ENCODE peak calls at places on chromosomes 2 and 18, in six cellular contexts. N, E, W, F, D and P are unnamed samples. For H3K4me1, the result is how much of the 10 kb centered on the place peaks cover.

GRCh38 chr2:124996406-124996805 is 971.3 kb downstream of the CNTNAP5 start:
- DNase-seq in N (no peak), E (no peak), W (no peak), F (no peak), D (no peak), P (no peak)

GRCh38 chr18:76405761-76406356 is 89.2 kb downstream of the ZNF516 start:
- DNase-seq in N (peak), E (peak), W (peak), F (no peak), D (peak), P (peak)

GRCh38 chr2:203818656-203819055 is 48.9 kb upstream of the CTLA4 start:
- DNase-seq in N (no peak), E (no peak), W (no peak), F (no peak), D (no peak), P (no peak)

GRCh38 chr2:48707466-48707865 is 48.1 kb downstream of the LHCGR start:
- DNase-seq in N (peak), E (no peak), W (no peak), F (no peak), D (peak), P (no peak)

GRCh38 chr2:121336528-121337294 is 51.7 kb upstream of the TFCP2L1 start:
- DNase-seq in N (no peak), E (no peak), W (no peak), F (no peak), D (no peak), P (no peak)

GRCh38 chr2:189109921-189110397 is 69.6 kb downstream of the COL5A2 start:
- DNase-seq in N (no peak), E (no peak), W (no peak), F (no peak), D (no peak), P (no peak)

GRCh38 chr2:199760574-199760973 is 90.4 kb downstream of the FTCDNL1 start:
- DNase-seq in N (no peak), E (no peak), W (no peak), F (no peak), D (no peak), P (no peak)

GRCh38 chr2:60556441-60556997 is 3.1 kb upstream of the BCL11A start:
- DNase-seq in N (peak), E (no peak), W (no peak), F (no peak), D (no peak), P (no peak)

GRCh38 chr18:32770651-32771168 is 2.1 kb downstream of the KLHL14 start:
- DNase-seq in N (peak), E (no peak), W (no peak), F (no peak), D (no peak), P (no peak)

GRCh38 chr2:71796174-71796592 is 342.8 kb downstream of the DYSF start:
- DNase-seq in N (no peak), E (no peak), W (no peak), F (peak), D (no peak), P (no peak)

GRCh38 chr2:73103018-73103542 is 9.7 kb downstream of the RAB11FIP5 start:
- DNase-seq in N (peak), E (no peak), W (no peak), F (no peak), D (no peak), P (no peak)

GRCh38 chr2:234982096-234982834 is 30.4 kb downstream of the SH3BP4 start:
- DNase-seq in N (no peak), E (no peak), W (no peak), F (no peak), D (no peak), P (no peak)

GRCh38 chr2:71923887-71924533 is 223.7 kb downstream of the CYP26B1 start:
- DNase-seq in N (peak), E (peak), W (peak), F (peak), D (peak), P (peak)

GRCh38 chr2:49772299-49772970 is 618.1 kb upstream of the FSHR start:
- DNase-seq in N (no peak), E (no peak), W (no peak), F (no peak), D (no peak), P (no peak)

GRCh38 chr2:44777542-44777941 is 164.0 kb upstream of the SIX3 start:
- DNase-seq in N (no peak), E (no peak), W (no peak), F (no peak), D (no peak), P (no peak)

GRCh38 chr2:165646321-165646801 is 147.7 kb downstream of the GALNT3 start:
- DNase-seq in N (no peak), E (no peak), W (peak), F (peak), D (no peak), P (no peak)

DNA sequence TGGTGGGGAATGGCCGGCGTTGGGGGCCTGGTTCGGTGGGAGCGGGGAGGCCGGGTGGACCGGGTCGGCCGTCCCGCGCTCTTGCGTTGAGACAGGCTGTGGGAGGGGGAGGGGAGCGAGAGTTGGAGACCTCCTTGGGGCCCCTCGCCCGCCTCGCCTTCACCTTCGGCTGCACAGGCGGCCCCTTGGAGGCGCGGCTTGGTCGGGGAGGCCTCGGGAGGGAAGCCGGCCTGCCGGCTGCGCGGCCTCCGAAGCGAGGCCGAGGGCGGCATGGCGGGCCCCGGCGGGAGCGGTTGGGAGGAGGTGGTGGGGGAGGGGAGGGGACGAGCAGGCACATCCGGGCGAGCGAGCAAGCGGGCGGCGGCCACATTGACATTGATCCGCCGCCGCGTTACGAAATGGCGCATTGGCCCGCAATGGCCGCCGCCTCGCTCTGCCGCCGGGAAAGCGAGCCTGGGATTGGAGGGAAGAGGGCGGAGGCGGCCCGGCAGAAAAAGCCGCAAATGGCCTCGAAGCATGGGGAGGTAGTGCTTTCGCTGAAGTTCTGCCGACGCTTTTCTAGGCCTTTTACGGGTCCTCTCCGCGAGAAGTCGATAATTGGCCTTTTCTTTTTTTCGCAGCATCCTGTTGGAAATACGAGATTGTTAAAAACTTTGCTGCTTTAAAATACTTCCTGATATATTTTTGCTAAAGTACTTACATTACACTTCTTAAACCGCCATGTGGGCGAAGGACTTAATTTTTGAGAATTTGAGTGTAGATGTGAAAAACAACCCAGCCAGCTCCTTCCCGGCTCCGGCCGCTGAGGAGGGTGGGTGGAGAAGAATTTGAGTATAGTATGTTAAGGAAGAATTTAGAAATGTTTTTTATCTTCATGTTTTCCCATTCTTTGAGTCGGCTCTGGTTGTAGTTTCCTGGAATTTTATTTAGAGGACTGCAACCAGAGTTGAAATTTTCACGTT is 582 bp downstream of the HNRNPA3 start:
- DNase-seq in N (peak), E (peak), W (peak), F (peak), D (peak), P (peak)
- TF ChIP-seq CTCF in N (no peak), E (no peak), W (no peak), F (no peak), D (no peak), P (peak)

DNA sequence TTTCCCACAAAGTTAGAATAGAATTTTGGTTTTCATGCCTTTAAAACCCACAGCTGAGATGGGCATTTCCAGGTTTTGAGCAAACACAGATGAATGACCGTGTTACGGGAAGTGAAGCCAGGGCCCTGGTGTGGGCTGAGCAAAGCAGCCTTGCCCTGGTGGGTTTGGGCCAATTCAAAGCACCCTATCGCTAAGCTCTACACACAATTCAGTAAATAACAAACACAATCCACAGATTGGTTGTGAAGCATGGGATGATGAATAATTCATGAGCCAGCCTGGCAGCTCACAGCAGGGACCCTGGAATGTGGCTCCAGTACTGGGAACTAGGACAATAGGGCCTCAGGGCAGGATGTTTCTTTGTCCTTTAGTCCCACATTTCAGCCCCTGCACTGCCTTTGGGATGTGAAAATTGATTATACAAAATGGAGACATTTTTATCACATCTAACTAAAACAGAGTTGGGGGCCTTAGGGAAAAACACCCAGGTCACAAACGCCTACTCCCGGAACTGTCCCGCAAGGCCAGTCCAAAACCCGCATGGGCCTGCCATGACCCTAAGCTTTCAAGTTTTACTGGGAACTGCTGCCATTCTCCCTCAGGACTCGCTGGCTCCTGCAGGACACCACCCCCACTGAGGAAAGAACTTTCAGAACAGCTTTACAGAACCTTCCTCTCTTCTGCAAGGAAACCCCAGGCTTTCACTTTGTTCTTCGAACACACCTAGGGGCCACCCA is 320.2 kb upstream of the HS6ST1 start:
- DNase-seq in N (peak), E (no peak), W (no peak), F (no peak), D (no peak), P (no peak)
- H3K27ac ChIP-seq in N (no peak), E (no peak), W (no peak), F (no peak), D (no peak), P (no peak)

DNA sequence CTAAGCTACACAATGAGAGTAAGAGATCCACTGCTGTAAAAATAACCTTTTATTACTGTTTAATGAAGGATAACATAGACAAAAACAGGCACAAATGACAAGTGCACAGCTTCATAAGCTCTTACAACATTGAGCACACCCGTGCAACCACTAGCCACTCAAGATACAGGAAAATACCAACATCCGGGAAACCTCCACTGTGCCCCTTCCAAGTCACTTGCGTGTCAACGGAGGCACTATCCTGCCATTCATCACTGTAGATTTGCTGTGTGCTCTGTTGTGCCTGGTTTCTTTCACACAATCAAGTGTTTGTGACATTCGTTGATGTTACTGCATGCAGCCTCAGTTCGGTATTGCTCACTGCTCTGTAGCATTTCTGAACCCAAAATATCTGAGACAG is 292.9 kb upstream of the MYT1L start:
- DNase-seq in N (no peak), E (no peak), W (no peak), F (peak), D (no peak), P (no peak)
- H3K4me1 ChIP-seq in N (under half), E (under half), W (under half), F (under half), D (under half), P (under half)

GRCh38 chr18:7723558-7723957 is 156.4 kb downstream of the PTPRM start:
- DNase-seq in N (no peak), E (no peak), W (no peak), F (no peak), D (no peak), P (no peak)
- TF ChIP-seq CTCF in N (no peak), E (no peak), W (no peak), F (no peak), D (no peak), P (no peak)

DNA sequence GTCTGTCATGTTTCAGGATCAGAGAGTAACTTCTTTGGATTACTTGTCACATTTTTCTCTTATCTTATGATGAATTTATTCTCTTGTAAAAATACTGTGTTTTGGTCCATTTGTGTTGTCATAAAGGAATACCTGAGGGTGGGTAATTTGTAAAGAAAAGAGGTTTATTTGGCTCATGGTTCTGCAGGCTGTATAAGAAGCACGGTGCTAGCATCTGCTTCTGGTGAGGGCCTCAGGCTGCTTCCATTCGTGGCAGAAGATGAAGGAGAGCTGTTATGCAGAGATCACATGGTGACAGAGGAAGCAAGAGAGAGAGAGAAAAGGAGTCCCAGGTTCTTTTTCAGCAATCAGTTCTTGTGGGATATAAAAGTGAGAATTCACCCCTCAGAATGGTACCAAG is 89.2 kb downstream of the OSBPL6 start:
- DNase-seq in N (no peak), E (no peak), W (no peak), F (no peak), D (no peak), P (no peak)
- H3K27ac ChIP-seq in N (no peak), E (no peak), W (no peak), F (no peak), D (no peak), P (no peak)

GRCh38 chr18:22182884-22183610 is 13.7 kb downstream of the GATA6 start:
- DNase-seq in N (no peak), E (no peak), W (no peak), F (no peak), D (peak), P (no peak)

GRCh38 chr18:22186484-22186971 is 17.1 kb downstream of the GATA6 start:
- DNase-seq in N (no peak), E (no peak), W (no peak), F (no peak), D (peak), P (no peak)

GRCh38 chr18:22185298-22185697 is 15.9 kb downstream of the GATA6 start:
- DNase-seq in N (no peak), E (no peak), W (no peak), F (no peak), D (no peak), P (no peak)

GRCh38 chr18:22185723-22186386 is 16.5 kb downstream of the GATA6 start:
- DNase-seq in N (no peak), E (no peak), W (no peak), F (no peak), D (no peak), P (no peak)

DNA sequence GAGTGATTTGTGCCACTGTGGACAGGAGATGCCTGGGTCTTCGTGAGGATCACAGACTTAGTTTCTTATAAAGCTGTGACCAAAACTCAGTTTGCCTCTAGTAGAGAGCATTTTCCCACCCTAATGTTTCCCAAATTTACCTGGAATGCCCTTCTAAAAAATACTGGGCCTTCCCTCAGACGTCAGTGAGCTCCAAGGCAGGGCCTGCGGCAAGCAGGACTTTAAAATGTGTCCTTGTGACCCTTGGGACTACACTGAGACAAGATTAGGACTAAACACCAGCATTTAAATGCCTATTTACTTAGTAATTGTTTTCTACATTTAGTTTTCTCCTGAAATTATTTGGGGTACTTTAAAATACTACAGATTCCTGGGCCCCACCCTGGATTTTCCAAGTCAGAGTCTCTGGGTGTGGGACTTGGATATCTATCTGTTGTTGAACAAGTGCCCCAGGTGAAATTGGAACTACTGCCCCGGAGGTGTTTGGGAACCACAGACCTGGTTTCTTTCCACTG is 14.3 kb downstream of the GATA6 start:
- DNase-seq in N (no peak), E (no peak), W (no peak), F (no peak), D (no peak), P (no peak)
- H3K4me1 ChIP-seq in N (under half), E (under half), W (under half), F (half or more), D (under half), P (under half)